ENCODE peak calls at places on chromosomes 3 and 15, in five cellular contexts. E, J, O, S and D are unnamed samples.

GRCh38 chr15:45088801-45089711 is 24.9 kb downstream of the DUOX2 start:
- DNase-seq in E (no peak), J (no peak), O (peak; percentile 87), S (no peak), D (no peak)

GRCh38 chr3:159635047-159635641 is 353.5 kb upstream of the IL12A start:
- DNase-seq in E (no peak), J (no peak), O (peak; percentile 90), S (no peak), D (peak; percentile 35)

GRCh38 chr3:124498891-124499290 is 231.4 kb upstream of the UMPS start:
- DNase-seq in E (no peak), J (no peak), O (no peak), S (no peak), D (no peak)

GRCh38 chr3:20039082-20039764 is 1.0 kb upstream of the KAT2B start:
- DNase-seq in E (no peak), J (peak; percentile 24), O (no peak), S (no peak), D (no peak)

GRCh38 chr3:56758539-56758981 is 43.2 kb downstream of the ARHGEF3 start:
- DNase-seq in E (peak; percentile 20), J (peak; percentile 92), O (peak; percentile 94), S (no peak), D (peak; percentile 89)

GRCh38 chr3:127431066-127431465 is 143.2 kb upstream of the PRR20G start:
- DNase-seq in E (no peak), J (no peak), O (peak; percentile 28), S (no peak), D (no peak)

GRCh38 chr3:87855626-87856025 is 203.2 kb downstream of the CGGBP1 start:
- DNase-seq in E (no peak), J (peak; percentile 45), O (no peak), S (no peak), D (peak; percentile 39)

GRCh38 chr15:25695875-25696760 is 167.0 kb downstream of the ATP10A start:
- DNase-seq in E (no peak), J (no peak), O (no peak), S (no peak), D (no peak)

GRCh38 chr15:31261266-31262142 is 65.1 kb upstream of the KLF13 start:
- DNase-seq in E (no peak), J (no peak), O (no peak), S (no peak), D (no peak)

GRCh38 chr15:70023769-70024491 is 73.8 kb downstream of the TLE3 start:
- DNase-seq in E (no peak), J (peak; percentile 4), O (peak; percentile 32), S (no peak), D (peak; percentile 90)

GRCh38 chr3:10988991-10989484 is 3.5 kb upstream of the SLC6A1 start:
- DNase-seq in E (no peak), J (no peak), O (no peak), S (no peak), D (no peak)

GRCh38 chr3:161599702-161600101 is 103.1 kb downstream of the OTOL1 start:
- DNase-seq in E (no peak), J (no peak), O (no peak), S (no peak), D (no peak)

GRCh38 chr15:70508561-70509281 is 254.6 kb downstream of the UACA start:
- DNase-seq in E (peak; percentile 91), J (peak; percentile 82), O (peak; percentile 89), S (no peak), D (peak; percentile 89)

GRCh38 chr15:76150508-76150907 is 90.7 kb downstream of the TMEM266 start:
- DNase-seq in E (peak; percentile 69), J (no peak), O (no peak), S (peak; percentile 60), D (no peak)

GRCh38 chr15:68484696-68485400 is 52.9 kb upstream of the ITGA11 start:
- DNase-seq in E (peak; percentile 95), J (no peak), O (peak; percentile 54), S (no peak), D (peak; percentile 53)

GRCh38 chr3:69462022-69462825 is 76.3 kb upstream of the FRMD4B start:
- DNase-seq in E (peak; percentile 8), J (peak; percentile 67), O (no peak), S (no peak), D (no peak)

GRCh38 chr15:59138243-59138642 is 33.3 kb downstream of the CCNB2 start:
- DNase-seq in E (peak; percentile 45), J (peak; percentile 57), O (peak; percentile 45), S (peak; percentile 36), D (peak; percentile 54)